ENCODE peak calls at places on chromosomes 7 and 10, in five cellular contexts. Y is endothelial cell, D is fibroblast of pulmonary artery, F is mammary epithelial cell, O is cardiac muscle cell. I is an unnamed sample.

GRCh38 chr7:32204361-32205018 is 134.3 kb upstream of the PDE1C start:
- DNase-seq in D (peak), Y (peak), F (peak), O (peak), I (peak)

GRCh38 chr7:24760968-24761367 is 3.7 kb upstream of the GSDME start:
- DNase-seq in F (no peak), D (no peak), O (no peak), Y (no peak), I (no peak)

GRCh38 chr10:80542053-80542452 is 4.4 kb downstream of the SH2D4B start:
- DNase-seq in O (peak), Y (no peak), D (peak), F (peak), I (no peak)

GRCh38 chr10:19749185-19749729 is 67.0 kb upstream of the PLXDC2 start:
- DNase-seq in F (peak), O (peak), D (peak), Y (no peak), I (no peak)

GRCh38 chr7:158740657-158741293 is 36.2 kb upstream of the NCAPG2 start:
- DNase-seq in D (peak), O (peak), F (no peak), Y (no peak), I (no peak)

GRCh38 chr10:8305871-8306652 is 251.6 kb downstream of the GATA3 start:
- DNase-seq in F (no peak), Y (no peak), D (peak), O (peak), I (no peak)

GRCh38 chr10:132245056-132245455 is 58.3 kb downstream of the DPYSL4 start:
- DNase-seq in F (no peak), D (no peak), O (no peak), Y (no peak), I (no peak)

GRCh38 chr10:6665847-6666246 is 85.8 kb upstream of the PRKCQ start:
- DNase-seq in O (no peak), F (no peak), D (no peak), Y (no peak), I (no peak)

GRCh38 chr7:44971991-44972441 is 6.8 kb downstream of the MYO1G start:
- DNase-seq in Y (no peak), O (no peak), F (no peak), D (no peak), I (no peak)

GRCh38 chr7:88758355-88759215 is 915 bp upstream of the ZNF804B start:
- DNase-seq in O (peak), Y (peak), D (peak), F (no peak), I (peak)

GRCh38 chr10:76649723-76650127 is 987.9 kb downstream of the KCNMA1 start:
- DNase-seq in D (peak), Y (no peak), F (peak), O (peak), I (no peak)

GRCh38 chr7:55593515-55594318 is 21.4 kb upstream of the VOPP1 start:
- DNase-seq in F (peak), D (peak), O (peak), Y (peak), I (peak)

GRCh38 chr10:107230854-107231253 is 66.3 kb upstream of the SORCS1 start:
- DNase-seq in Y (no peak), D (no peak), O (no peak), F (no peak), I (no peak)

GRCh38 chr7:45606050-45606449 is 31.9 kb downstream of the ADCY1 start:
- DNase-seq in O (no peak), F (no peak), D (no peak), Y (no peak), I (no peak)

GRCh38 chr10:61822781-61823230 is 78.7 kb upstream of the ARID5B start:
- DNase-seq in Y (no peak), D (no peak), F (no peak), O (no peak), I (no peak)

GRCh38 chr10:123995461-123996131 is 97.8 kb downstream of the CHST15 start:
- DNase-seq in Y (peak), F (peak), O (peak), D (peak), I (peak)

GRCh38 chr10:56316603-56317002 is 44.5 kb downstream of the ZWINT start:
- DNase-seq in D (no peak), F (peak), Y (no peak), O (no peak), I (no peak)

GRCh38 chr10:17056781-17057191 is 72.8 kb downstream of the CUBN start:
- DNase-seq in O (peak), Y (no peak), F (peak), D (peak), I (no peak)

GRCh38 chr7:91569702-91570457 is 305.6 kb downstream of the FZD1 start:
- DNase-seq in Y (no peak), O (no peak), F (no peak), D (no peak), I (no peak)

GRCh38 chr7:127039541-127039940 is 213.2 kb downstream of the GRM8 start:
- DNase-seq in O (no peak), F (no peak), Y (no peak), D (no peak), I (no peak)

GRCh38 chr7:50321678-50322077 is 17.2 kb downstream of the IKZF1 start:
- DNase-seq in F (no peak), Y (no peak), D (no peak), O (no peak), I (no peak)

GRCh38 chr10:62069452-62070191 is 168.1 kb downstream of the ARID5B start:
- DNase-seq in F (no peak), D (no peak), O (no peak), Y (no peak), I (no peak)

GRCh38 chr7:12633589-12633988 is 53.8 kb upstream of the ARL4A start:
- DNase-seq in Y (no peak), D (no peak), O (peak), F (no peak), I (no peak)

GRCh38 chr7:41696323-41696916 is 6.5 kb downstream of the INHBA start:
- DNase-seq in D (peak), Y (peak), F (peak), O (peak), I (peak)

GRCh38 chr10:116444527-116445142 is 17.0 kb downstream of the PNLIPRP3 start:
- DNase-seq in Y (peak), O (peak), D (peak), F (no peak), I (peak)

GRCh38 chr10:44298713-44299112 is 86.2 kb downstream of the CXCL12 start:
- DNase-seq in Y (no peak), O (no peak), F (no peak), D (no peak), I (no peak)

GRCh38 chr10:95236068-95236903 is 42.2 kb downstream of the ACSM6 start:
- DNase-seq in O (peak), Y (no peak), D (peak), F (peak), I (no peak)

GRCh38 chr7:119572541-119572940 is 700.4 kb upstream of the KCND2 start:
- DNase-seq in Y (no peak), O (no peak), D (no peak), F (no peak), I (no peak)

GRCh38 chr7:3042861-3043489 is 692 bp downstream of the CARD11 start:
- DNase-seq in Y (no peak), O (no peak), D (no peak), F (no peak), I (no peak)

GRCh38 chr10:62562795-62563194 is 188.6 kb downstream of the ZNF365 start:
- DNase-seq in D (no peak), F (no peak), O (no peak), Y (no peak), I (no peak)

GRCh38 chr10:79007843-79008319 is 60.9 kb upstream of the ZMIZ1 start:
- DNase-seq in F (no peak), D (peak), Y (no peak), O (peak), I (peak)

GRCh38 chr7:234712-235553 is 42.6 kb downstream of the FAM20C start:
- DNase-seq in O (no peak), Y (no peak), D (no peak), F (peak), I (peak)

DNA sequence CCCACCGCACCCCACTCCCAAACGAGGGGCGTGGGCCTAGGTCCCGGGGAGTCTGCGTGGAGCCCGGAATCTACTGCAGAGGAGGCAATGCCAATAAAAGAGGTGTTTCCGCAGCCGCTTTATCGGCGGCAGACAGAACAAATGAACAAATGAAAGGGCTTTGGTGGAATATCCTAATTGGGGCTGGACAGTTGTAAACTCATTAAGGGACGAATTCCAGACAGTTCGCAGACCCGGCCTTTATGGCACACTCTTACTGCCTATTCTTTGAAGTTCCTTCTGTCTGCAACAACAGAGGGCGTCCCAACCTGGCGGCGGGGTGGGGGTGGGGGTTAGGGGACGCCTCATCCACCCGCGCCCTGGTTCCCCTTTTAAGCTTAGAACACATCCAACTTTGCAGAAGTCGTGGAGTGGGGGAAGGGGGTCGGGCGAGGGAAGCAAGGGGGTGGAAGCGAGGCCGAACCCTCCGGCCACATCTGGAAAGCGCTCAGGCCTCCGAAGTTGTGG is 4.1 kb downstream of the HOXA9 start:
- DNase-seq in Y (no peak), O (no peak), F (no peak), D (no peak), I (no peak)
- TF ChIP-seq CTCF in Y (peak), O (no peak), F (no peak), D (no peak), I (no peak)

GRCh38 chr7:81956520-81956919 is 186.7 kb upstream of the HGF start:
- DNase-seq in Y (peak), F (no peak), O (peak), D (peak), I (no peak)
- TF ChIP-seq CTCF in Y (peak), F (peak), O (peak), D (peak), I (peak)

GRCh38 chr7:132390705-132391104 is 185.6 kb downstream of the PLXNA4 start:
- DNase-seq in D (peak), Y (no peak), F (no peak), O (peak), I (no peak)

GRCh38 chr7:132393789-132394261 is 182.4 kb downstream of the PLXNA4 start:
- DNase-seq in Y (no peak), F (no peak), O (peak), D (peak), I (peak)

GRCh38 chr7:132395375-132395774 is 180.9 kb downstream of the PLXNA4 start:
- DNase-seq in F (no peak), D (no peak), O (no peak), Y (no peak), I (no peak)

GRCh38 chr7:132392713-132393112 is 183.6 kb downstream of the PLXNA4 start:
- DNase-seq in D (no peak), Y (no peak), F (no peak), O (no peak), I (no peak)

DNA sequence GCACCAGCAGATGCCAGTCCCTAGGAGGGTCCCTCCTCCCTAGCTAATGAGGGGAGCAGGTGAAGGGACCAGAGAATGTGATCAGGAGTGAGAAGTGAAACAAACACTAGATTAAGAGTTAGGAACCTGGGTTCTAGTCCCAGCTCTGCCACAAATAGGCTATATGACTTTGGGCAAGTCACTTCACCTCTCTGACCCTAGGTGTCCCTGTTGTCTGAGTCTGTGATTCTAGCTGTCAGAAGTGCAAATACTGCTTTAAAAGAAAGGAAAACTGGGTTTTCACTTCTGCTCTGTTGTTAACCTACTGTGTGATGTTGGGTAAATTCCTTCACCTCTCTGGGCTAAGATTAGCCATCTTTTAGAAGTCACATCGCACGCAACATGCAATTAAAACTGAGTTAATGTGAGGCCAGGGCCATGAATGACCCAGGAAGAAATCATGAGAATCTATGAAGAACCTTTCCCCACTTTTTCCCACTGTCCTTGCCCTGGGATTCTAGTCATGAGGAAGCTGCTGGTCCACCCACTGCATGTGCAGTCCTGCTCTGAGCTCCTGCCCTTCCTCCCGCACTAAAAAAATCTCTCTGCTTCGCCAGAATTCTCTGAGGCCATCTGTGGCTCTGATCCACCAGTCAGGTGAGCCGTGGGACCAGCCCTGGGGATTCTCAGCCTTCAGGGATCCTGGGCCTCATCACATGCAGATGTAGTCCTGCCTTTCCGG is 181.8 kb downstream of the PLXNA4 start:
- DNase-seq in O (peak), Y (no peak), D (peak), F (no peak), I (no peak)
- TF ChIP-seq CTCF in O (peak), Y (no peak), D (peak), F (no peak), I (no peak)

DNA sequence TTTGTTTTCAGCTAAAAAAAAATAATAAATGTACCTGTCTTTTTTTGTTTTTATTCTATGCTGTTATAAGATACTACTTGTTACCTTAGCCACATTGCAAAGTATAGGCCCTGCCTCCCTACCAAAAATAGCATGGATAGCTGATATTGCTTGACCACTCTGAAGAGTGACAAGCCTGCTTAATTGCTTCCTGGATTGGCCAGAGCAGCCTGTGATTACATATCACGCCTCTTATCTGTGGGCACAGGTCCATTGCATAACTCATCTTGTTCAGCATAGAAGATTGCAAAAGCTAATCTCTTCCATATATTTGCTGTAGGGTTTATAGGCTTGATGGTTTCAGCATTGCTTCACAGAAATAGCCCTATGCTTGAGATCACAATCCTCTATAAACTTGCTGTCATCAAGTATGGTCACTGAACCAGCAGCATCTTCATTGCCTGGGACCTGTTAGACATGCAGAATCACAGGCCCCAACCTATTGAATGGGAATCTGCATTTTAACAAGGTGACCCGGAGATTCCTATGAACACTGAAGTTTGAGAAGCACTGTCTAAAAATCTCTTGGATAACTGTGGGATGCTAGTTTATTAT is 280.8 kb upstream of the CDC14C start:
- DNase-seq in Y (no peak), O (no peak), F (no peak), D (no peak), I (no peak)
- TF ChIP-seq CTCF in Y (no peak), O (no peak), F (no peak), D (no peak), I (no peak)

I was measured in testis.